ENCODE peak calls at places on chromosomes 2 and 18, in nine cellular contexts. W is tibial nerve; D is Peyer's patch; F is psoas muscle; E is ascending aorta; U is heart right ventricle; O is right cardiac atrium; P is CD8-positive, alpha-beta memory T cell; N is brain microvascular endothelial cell. B is an unnamed sample.
A peak's percentile ranks its signal among the peaks of the same experiment; 100 is the strongest.

GRCh38 chr2:125582521-125582920 is 1073.4 kb upstream of the GYPC start:
- DNase-seq in W (no peak), D (no peak), F (no peak), E (no peak), U (no peak), O (no peak), P (no peak), N (no peak), B (no peak)

GRCh38 chr2:203936535-203936934 is at the start of gene ICOS:
- DNase-seq in W (no peak), D (no peak), F (no peak), E (no peak), U (no peak), O (no peak), P (peak; percentile 70), N (no peak), B (no peak)

GRCh38 chr2:132875193-132875592 is 205.2 kb upstream of the LYPD1 start:
- DNase-seq in W (no peak), D (no peak), F (no peak), E (no peak), U (no peak), O (no peak), P (no peak), N (no peak), B (no peak)

GRCh38 chr2:210399440-210400041 is 77.0 kb downstream of the LANCL1 start:
- DNase-seq in W (no peak), D (no peak), F (no peak), E (no peak), U (no peak), O (no peak), P (no peak), N (no peak), B (no peak)

GRCh38 chr2:85751627-85752026 is 2.2 kb upstream of the ATOH8 start:
- DNase-seq in W (no peak), D (no peak), F (peak; percentile 53), E (no peak), U (no peak), O (peak; percentile 53), P (no peak), N (no peak), B (no peak)

GRCh38 chr2:20067992-20068727 is 16.7 kb upstream of the LAPTM4A start:
- DNase-seq in W (no peak), D (no peak), F (no peak), E (no peak), U (no peak), O (no peak), P (no peak), N (peak; percentile 72), B (no peak)

GRCh38 chr18:13137041-13137938 is 81.3 kb upstream of the LDLRAD4 start:
- DNase-seq in W (no peak), D (peak; percentile 69), F (peak; percentile 64), E (no peak), U (peak; percentile 55), O (peak; percentile 77), P (peak; percentile 72), N (no peak), B (peak; percentile 68)

GRCh38 chr2:184041077-184041476 is 557.3 kb upstream of the ZNF804A start:
- DNase-seq in W (no peak), D (no peak), F (no peak), E (no peak), U (no peak), O (no peak), P (no peak), N (peak; percentile 44), B (no peak)

GRCh38 chr18:23196119-23197004 is 61.1 kb downstream of the CABLES1 start:
- DNase-seq in W (no peak), D (no peak), F (no peak), E (no peak), U (no peak), O (no peak), P (no peak), N (no peak), B (no peak)

GRCh38 chr18:31243740-31244512 is 74.0 kb upstream of the DSG1 start:
- DNase-seq in W (no peak), D (peak; percentile 50), F (no peak), E (no peak), U (no peak), O (no peak), P (no peak), N (no peak), B (no peak)

GRCh38 chr2:75464348-75464946 is 96.3 kb downstream of the EVA1A start:
- DNase-seq in W (peak; percentile 6), D (no peak), F (no peak), E (no peak), U (no peak), O (no peak), P (no peak), N (peak; percentile 20), B (no peak)

GRCh38 chr2:239178484-239178883 is 222.3 kb downstream of the HDAC4 start:
- DNase-seq in W (no peak), D (peak; percentile 22), F (no peak), E (no peak), U (no peak), O (peak; percentile 7), P (no peak), N (no peak), B (no peak)

GRCh38 chr2:48600204-48600813 is 17.3 kb upstream of the GTF2A1L start:
- DNase-seq in W (no peak), D (no peak), F (no peak), E (no peak), U (no peak), O (no peak), P (no peak), N (peak; percentile 43), B (no peak)

GRCh38 chr18:31512203-31512764 is 14.3 kb downstream of the DSG2 start:
- DNase-seq in W (no peak), D (peak; percentile 90), F (no peak), E (no peak), U (no peak), O (no peak), P (no peak), N (peak; percentile 90), B (no peak)

GRCh38 chr2:202847693-202848524 is 23.7 kb downstream of the ICA1L start:
- DNase-seq in W (no peak), D (no peak), F (no peak), E (no peak), U (no peak), O (peak; percentile 6), P (no peak), N (no peak), B (no peak)

GRCh38 chr2:134771313-134771801 is 52.6 kb upstream of the TMEM163 start:
- DNase-seq in W (no peak), D (no peak), F (no peak), E (no peak), U (no peak), O (no peak), P (no peak), N (no peak), B (no peak)

GRCh38 chr18:55286257-55286825 is 301.7 kb downstream of the TCF4 start:
- DNase-seq in W (no peak), D (no peak), F (no peak), E (no peak), U (no peak), O (no peak), P (no peak), N (no peak), B (no peak)

GRCh38 chr2:64410673-64411072 is 43.3 kb upstream of the LGALSL start:
- DNase-seq in W (no peak), D (no peak), F (no peak), E (no peak), U (no peak), O (no peak), P (no peak), N (no peak), B (no peak)

DNA sequence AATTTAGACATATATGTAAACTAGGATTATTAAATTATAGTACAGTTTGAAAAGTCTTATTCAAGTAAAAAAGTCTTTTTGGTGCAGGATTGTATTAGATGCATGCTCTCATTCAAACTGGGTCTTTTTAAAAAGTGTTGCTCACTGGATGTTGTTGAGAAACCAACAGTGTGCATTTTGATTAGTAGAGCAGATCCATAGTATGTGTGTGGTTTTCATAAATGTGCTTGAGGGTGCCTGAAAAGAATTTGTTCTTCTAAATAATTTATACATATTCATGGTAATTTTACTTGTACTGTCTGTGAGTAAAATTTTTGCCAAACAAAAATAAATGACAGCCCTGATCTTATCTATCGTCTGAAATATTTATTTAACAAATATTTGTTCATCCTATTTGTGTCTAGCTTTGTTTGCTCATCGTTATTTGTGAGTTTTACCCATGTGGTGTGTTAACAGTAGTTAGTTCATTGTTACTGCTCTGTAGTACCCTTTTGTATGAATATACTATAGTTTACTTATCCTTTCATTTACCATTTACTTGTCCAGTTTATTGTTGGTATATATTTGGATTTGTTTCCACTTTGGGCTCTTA is 50.4 kb downstream of the PTPN4 start:
- DNase-seq in W (no peak), D (no peak), F (no peak), E (no peak), U (no peak), O (no peak), P (no peak), N (no peak), B (no peak)
- H3K27ac ChIP-seq in W (no peak overlapping the region), D (no peak overlapping the region), F (peak overlapping the region; percentile 47), E (no peak overlapping the region), U (no peak overlapping the region), O (no peak overlapping the region), P (no peak overlapping the region), N (peak overlapping the region; percentile 39), B (no peak overlapping the region)

GRCh38 chr18:57950542-57950941 is 93.5 kb upstream of the NEDD4L start:
- DNase-seq in W (no peak), D (no peak), F (no peak), E (no peak), U (no peak), O (no peak), P (no peak), N (no peak), B (no peak)
- H3K27ac ChIP-seq in W (no peak overlapping the region), D (no peak overlapping the region), F (no peak overlapping the region), E (no peak overlapping the region), U (no peak overlapping the region), O (no peak overlapping the region), P (no peak overlapping the region), N (no peak overlapping the region), B (no peak overlapping the region)

DNA sequence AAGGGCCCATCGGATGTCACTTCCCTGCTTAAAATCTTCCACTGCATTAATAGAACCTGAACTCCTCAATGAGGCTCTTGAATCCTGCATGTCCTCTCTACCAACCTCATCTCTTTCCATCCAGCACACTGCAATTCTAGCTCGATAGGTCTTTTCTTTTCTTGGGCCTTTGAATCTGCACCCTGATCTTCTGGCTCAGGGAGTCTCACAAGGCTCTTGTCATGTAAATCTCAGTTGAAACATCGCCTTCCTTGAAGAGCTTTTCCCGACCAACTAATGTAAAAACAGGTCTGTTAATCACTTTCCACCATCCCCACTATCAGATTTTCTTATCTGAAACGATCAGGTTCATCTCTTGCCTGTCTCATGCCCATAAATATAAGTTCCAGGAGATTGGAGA is 120.5 kb downstream of the MYO5B start:
- DNase-seq in W (no peak), D (no peak), F (no peak), E (no peak), U (no peak), O (no peak), P (no peak), N (no peak), B (no peak)
- H3K27ac ChIP-seq in W (no peak overlapping the region), D (no peak overlapping the region), F (no peak overlapping the region), E (no peak overlapping the region), U (no peak overlapping the region), O (no peak overlapping the region), P (no peak overlapping the region), N (no peak overlapping the region), B (no peak overlapping the region)

DNA sequence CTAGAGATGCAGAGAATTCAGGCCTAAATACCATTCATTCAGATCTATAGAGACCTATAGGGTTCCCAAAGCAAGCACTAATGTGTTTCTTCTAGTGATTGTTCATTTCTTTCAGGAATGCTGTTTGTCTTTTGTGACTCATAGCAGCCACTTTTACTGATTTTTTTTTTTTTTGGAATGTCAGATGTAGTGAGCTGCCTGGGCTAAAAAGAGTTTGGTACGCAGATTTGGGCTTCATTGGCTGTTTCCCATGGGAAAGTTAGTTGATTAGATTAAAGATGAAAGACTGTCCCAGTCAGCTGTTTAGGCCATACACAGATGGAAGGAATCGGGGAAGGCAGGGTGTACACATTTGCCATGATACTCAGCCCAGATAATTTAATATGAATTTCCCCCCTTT is 87.6 kb downstream of the CDC42EP3 start:
- DNase-seq in W (no peak), D (no peak), F (no peak), E (no peak), U (no peak), O (no peak), P (no peak), N (peak; percentile 63), B (no peak)
- H3K27ac ChIP-seq in W (peak overlapping the region; percentile 1), D (no peak overlapping the region), F (no peak overlapping the region), E (peak overlapping the region; percentile 64), U (no peak overlapping the region), O (no peak overlapping the region), P (peak overlapping the region; percentile 8), N (peak overlapping the region; percentile 96), B (no peak overlapping the region)